ENCODE peak calls at places on chromosomes 3 and 15, in six cellular contexts. L is RKO; Z is mesothelial cell of epicardium; N is T-helper 17 cell; D is activated CD8-positive, alpha-beta memory T cell treated with anti-CD3 and anti-CD28 coated beads for 4 hours; K is lower lobe of right lung. F is an unnamed sample.
A peak's percentile ranks its signal among the peaks of the same experiment; 100 is the strongest.

GRCh38 chr3:128471720-128472119 is 5.0 kb upstream of the DNAJB8 start:
- DNase-seq in L (no peak), N (no peak), D (no peak), Z (no peak), K (no peak), F (no peak)

GRCh38 chr15:67784057-67784781 is 41.1 kb upstream of the SKOR1 start:
- DNase-seq in N (no peak), K (no peak), Z (no peak), D (no peak), L (no peak), F (no peak)

GRCh38 chr3:100825574-100825973 is 116.3 kb downstream of the TFG start:
- DNase-seq in N (no peak), Z (no peak), L (no peak), D (no peak), K (no peak), F (no peak)

GRCh38 chr3:18444597-18445420 is 19.7 kb upstream of the SATB1 start:
- DNase-seq in L (peak; percentile 69), D (peak; percentile 44), N (peak; percentile 64), K (peak; percentile 77), Z (peak; percentile 86), F (peak; percentile 62)

GRCh38 chr3:129620828-129621605 is 14.5 kb upstream of the PLXND1 start:
- DNase-seq in L (no peak), N (no peak), K (peak; percentile 45), D (no peak), Z (no peak), F (no peak)

GRCh38 chr3:34203386-34203785 is 405.0 kb downstream of the PDCD6IP start:
- DNase-seq in K (no peak), N (no peak), D (no peak), L (no peak), Z (no peak), F (no peak)

GRCh38 chr15:97984157-97984556 is 23.7 kb downstream of the ARRDC4 start:
- DNase-seq in D (no peak), N (no peak), Z (no peak), L (no peak), K (no peak), F (no peak)

GRCh38 chr15:66472176-66472999 is 25.2 kb downstream of the SNAPC5 start:
- DNase-seq in D (no peak), L (no peak), K (no peak), N (no peak), Z (no peak), F (peak; percentile 62)